ENCODE peak calls at places on chromosome 22, in seven cellular contexts. One of them, this sample, is unnamed.

GRCh38 chr22:24685804-24686203 is 82.8 kb downstream of the GGT1 start:
- DNase-seq in GM12878: no peak
- DNase-seq in K562: no peak
- DNase-seq in H1: peak
- DNase-seq in HepG2: no peak
- DNase-seq in endothelial cell of umbilical vein: no peak
- DNase-seq in GM23338: peak
- DNase-seq in this sample: no peak

GRCh38 chr22:23824476-23825245 is 14.1 kb downstream of the DERL3 start:
- DNase-seq in GM23338: no peak
- DNase-seq in K562: no peak
- DNase-seq in HepG2: no peak
- DNase-seq in endothelial cell of umbilical vein: no peak
- DNase-seq in H1: no peak
- DNase-seq in GM12878: no peak
- DNase-seq in this sample: no peak

GRCh38 chr22:41366323-41367014 is 15.3 kb upstream of the TEF start:
- DNase-seq in GM12878: no peak
- DNase-seq in HepG2: no peak
- DNase-seq in GM23338: no peak
- DNase-seq in endothelial cell of umbilical vein: no peak
- DNase-seq in K562: no peak
- DNase-seq in H1: no peak
- DNase-seq in this sample: no peak

GRCh38 chr22:35306350-35306967 is 6.8 kb downstream of the TOM1 start:
- DNase-seq in HepG2: no peak
- DNase-seq in GM23338: no peak
- DNase-seq in endothelial cell of umbilical vein: peak
- DNase-seq in H1: no peak
- DNase-seq in GM12878: no peak
- DNase-seq in K562: no peak
- DNase-seq in this sample: no peak

GRCh38 chr22:50308597-50308935 is 1.1 kb upstream of the PLXNB2 start:
- DNase-seq in endothelial cell of umbilical vein: no peak
- DNase-seq in H1: no peak
- DNase-seq in GM12878: no peak
- DNase-seq in HepG2: peak
- DNase-seq in GM23338: no peak
- DNase-seq in K562: peak
- DNase-seq in this sample: no peak

GRCh38 chr22:48867891-48868290 is 959.8 kb downstream of the BRD1 start:
- DNase-seq in K562: no peak
- DNase-seq in H1: no peak
- DNase-seq in GM23338: no peak
- DNase-seq in HepG2: no peak
- DNase-seq in endothelial cell of umbilical vein: no peak
- DNase-seq in GM12878: no peak
- DNase-seq in this sample: no peak

GRCh38 chr22:30228509-30229359 is 17.8 kb downstream of the LIF start:
- DNase-seq in GM23338: no peak
- DNase-seq in GM12878: no peak
- DNase-seq in H1: no peak
- DNase-seq in endothelial cell of umbilical vein: no peak
- DNase-seq in K562: no peak
- DNase-seq in HepG2: no peak
- DNase-seq in this sample: no peak

GRCh38 chr22:24155597-24156145 is 25.6 kb upstream of the SUSD2 start:
- DNase-seq in GM12878: no peak
- DNase-seq in GM23338: peak
- DNase-seq in K562: no peak
- DNase-seq in endothelial cell of umbilical vein: peak
- DNase-seq in H1: peak
- DNase-seq in HepG2: peak
- DNase-seq in this sample: no peak

GRCh38 chr22:33792837-33793236 is 127.4 kb downstream of the LARGE1 start:
- DNase-seq in GM23338: no peak
- DNase-seq in GM12878: no peak
- DNase-seq in K562: no peak
- DNase-seq in H1: no peak
- DNase-seq in HepG2: no peak
- DNase-seq in endothelial cell of umbilical vein: no peak
- DNase-seq in this sample: no peak

GRCh38 chr22:36811094-36811797 is 5.6 kb downstream of the PVALB start:
- DNase-seq in HepG2: no peak
- DNase-seq in GM12878: no peak
- DNase-seq in GM23338: no peak
- DNase-seq in K562: no peak
- DNase-seq in H1: no peak
- DNase-seq in endothelial cell of umbilical vein: no peak
- DNase-seq in this sample: no peak

GRCh38 chr22:47596176-47596690 is 833.8 kb downstream of the TBC1D22A start:
- DNase-seq in GM12878: no peak
- DNase-seq in H1: no peak
- DNase-seq in K562: no peak
- DNase-seq in HepG2: no peak
- DNase-seq in GM23338: no peak
- DNase-seq in endothelial cell of umbilical vein: no peak
- DNase-seq in this sample: no peak

GRCh38 chr22:31344369-31345330 is 1.5 kb downstream of the PATZ1 start:
- DNase-seq in GM12878: no peak
- DNase-seq in K562: no peak
- DNase-seq in H1: peak
- DNase-seq in endothelial cell of umbilical vein: peak
- DNase-seq in HepG2: no peak
- DNase-seq in GM23338: peak
- DNase-seq in this sample: no peak

GRCh38 chr22:17430298-17430900 is 61.1 kb downstream of the CECR2 start:
- DNase-seq in GM12878: no peak
- DNase-seq in HepG2: no peak
- DNase-seq in endothelial cell of umbilical vein: no peak
- DNase-seq in H1: no peak
- DNase-seq in GM23338: no peak
- DNase-seq in K562: no peak
- DNase-seq in this sample: no peak

GRCh38 chr22:27668828-27669797 is 132.4 kb downstream of the MN1 start:
- DNase-seq in H1: no peak
- DNase-seq in GM23338: peak
- DNase-seq in HepG2: peak
- DNase-seq in endothelial cell of umbilical vein: peak
- DNase-seq in K562: peak
- DNase-seq in GM12878: no peak
- DNase-seq in this sample: no peak

GRCh38 chr22:50678651-50679521 is 6.3 kb downstream of the SHANK3 start:
- DNase-seq in GM23338: no peak
- DNase-seq in GM12878: no peak
- DNase-seq in H1: no peak
- DNase-seq in endothelial cell of umbilical vein: no peak
- DNase-seq in HepG2: no peak
- DNase-seq in K562: no peak
- DNase-seq in this sample: no peak

GRCh38 chr22:40533712-40534378 is 102.7 kb downstream of the MRTFA start:
- DNase-seq in K562: peak
- DNase-seq in endothelial cell of umbilical vein: peak
- DNase-seq in GM12878: peak
- DNase-seq in H1: no peak
- DNase-seq in GM23338: peak
- DNase-seq in HepG2: no peak
- DNase-seq in this sample: peak

GRCh38 chr22:50622723-50623327 is 5.1 kb downstream of the ARSA start:
- DNase-seq in H1: no peak
- DNase-seq in GM12878: no peak
- DNase-seq in HepG2: peak
- DNase-seq in endothelial cell of umbilical vein: no peak
- DNase-seq in K562: peak
- DNase-seq in GM23338: no peak
- DNase-seq in this sample: no peak

GRCh38 chr22:34669001-34669400 is 397.0 kb upstream of the ISX start:
- DNase-seq in K562: no peak
- DNase-seq in endothelial cell of umbilical vein: no peak
- DNase-seq in HepG2: no peak
- DNase-seq in GM12878: no peak
- DNase-seq in H1: no peak
- DNase-seq in GM23338: no peak
- DNase-seq in this sample: no peak

GRCh38 chr22:38454361-38455062 is 487 bp downstream of the KCNJ4 start:
- DNase-seq in HepG2: no peak
- DNase-seq in GM12878: no peak
- DNase-seq in K562: peak
- DNase-seq in endothelial cell of umbilical vein: no peak
- DNase-seq in GM23338: no peak
- DNase-seq in H1: no peak
- DNase-seq in this sample: no peak

GRCh38 chr22:38456272-38456837 is 1.4 kb upstream of the KCNJ4 start:
- DNase-seq in K562: no peak
- DNase-seq in H1: no peak
- DNase-seq in endothelial cell of umbilical vein: no peak
- DNase-seq in HepG2: no peak
- DNase-seq in GM23338: no peak
- DNase-seq in GM12878: no peak
- DNase-seq in this sample: no peak

GRCh38 chr22:38454011-38454360 is 1.0 kb downstream of the KCNJ4 start:
- DNase-seq in K562: no peak
- DNase-seq in endothelial cell of umbilical vein: no peak
- DNase-seq in H1: no peak
- DNase-seq in GM23338: no peak
- DNase-seq in GM12878: no peak
- DNase-seq in HepG2: no peak
- DNase-seq in this sample: no peak

GRCh38 chr22:38455530-38456271 is 702 bp upstream of the KCNJ4 start:
- DNase-seq in K562: peak
- DNase-seq in GM12878: no peak
- DNase-seq in endothelial cell of umbilical vein: no peak
- DNase-seq in GM23338: peak
- DNase-seq in HepG2: no peak
- DNase-seq in H1: peak
- DNase-seq in this sample: no peak

GRCh38 chr22:38455063-38455529 is at the start of gene KCNJ4:
- DNase-seq in endothelial cell of umbilical vein: no peak
- DNase-seq in H1: no peak
- DNase-seq in K562: peak
- DNase-seq in HepG2: no peak
- DNase-seq in GM12878: no peak
- DNase-seq in GM23338: no peak
- DNase-seq in this sample: no peak
- TF ChIP-seq EZH2 in endothelial cell of umbilical vein: peak
- TF ChIP-seq EZH2 in H1: peak
- TF ChIP-seq EZH2 in K562: no peak
- TF ChIP-seq EZH2 in HepG2: no peak
- TF ChIP-seq EZH2 in GM12878: no peak
- TF ChIP-seq EZH2 in GM23338: no peak
- TF ChIP-seq EZH2 in this sample: no peak

DNA sequence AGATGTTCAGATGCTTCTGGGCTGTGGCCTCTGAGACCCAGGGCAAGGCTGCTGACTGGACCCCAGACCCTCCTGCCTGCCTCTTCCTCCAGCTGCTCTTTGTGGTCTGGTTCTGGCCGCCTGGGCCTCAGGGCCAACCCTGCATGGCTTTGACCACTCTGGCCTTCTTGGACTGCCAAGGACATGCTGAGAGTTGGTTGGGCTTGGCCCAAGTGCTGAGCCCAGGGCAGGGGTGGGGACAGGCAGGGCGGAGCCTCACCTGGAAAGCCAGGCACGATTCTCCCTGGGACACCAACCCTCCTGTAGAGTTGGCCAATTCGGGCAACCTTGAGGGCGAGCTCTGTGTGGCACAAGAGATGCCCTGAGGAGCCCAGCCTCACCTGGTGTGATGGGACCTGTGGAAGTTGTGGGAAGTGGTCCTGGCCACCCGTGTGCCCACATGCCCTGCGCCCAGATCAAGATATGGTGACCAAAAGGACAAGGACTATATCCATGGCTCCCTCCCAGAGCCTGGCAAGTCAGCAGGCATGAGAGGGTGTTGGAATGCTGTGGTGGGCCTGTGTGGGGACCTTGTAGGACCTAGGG is 11.6 kb downstream of the TANGO2 start:
- DNase-seq in HepG2: no peak
- DNase-seq in GM23338: no peak
- DNase-seq in GM12878: no peak
- DNase-seq in K562: no peak
- DNase-seq in endothelial cell of umbilical vein: no peak
- DNase-seq in H1: no peak
- DNase-seq in this sample: no peak
- TF ChIP-seq POLR2AphosphoS5 in HepG2: no peak
- TF ChIP-seq POLR2AphosphoS5 in GM23338: no peak
- TF ChIP-seq POLR2AphosphoS5 in GM12878: no peak
- TF ChIP-seq POLR2AphosphoS5 in K562: no peak
- TF ChIP-seq POLR2AphosphoS5 in endothelial cell of umbilical vein: no peak
- TF ChIP-seq POLR2AphosphoS5 in H1: no peak
- TF ChIP-seq POLR2AphosphoS5 in this sample: no peak

DNA sequence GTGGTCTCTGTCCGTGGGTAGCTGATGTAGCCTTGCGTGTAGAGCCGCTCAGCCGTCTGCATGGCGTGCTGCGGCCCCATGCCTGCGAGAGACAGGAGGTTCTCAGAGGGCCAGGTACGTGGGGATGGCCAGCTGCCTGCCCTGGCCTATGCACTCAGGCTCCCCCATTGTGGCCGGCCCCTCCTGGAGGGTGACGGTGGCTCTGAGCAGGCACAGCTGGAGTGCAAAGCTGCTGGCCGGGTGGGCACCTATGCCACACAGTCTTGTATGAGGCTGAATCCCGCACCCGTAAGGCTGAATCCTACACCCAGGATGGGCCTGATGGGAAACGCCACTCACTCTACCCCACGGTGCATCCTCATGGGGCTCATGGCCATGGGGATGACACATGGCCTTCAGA is 11.6 kb upstream of the PPM1F start:
- DNase-seq in GM23338: no peak
- DNase-seq in HepG2: no peak
- DNase-seq in K562: no peak
- DNase-seq in endothelial cell of umbilical vein: no peak
- DNase-seq in H1: no peak
- DNase-seq in GM12878: no peak
- DNase-seq in this sample: no peak
- TF ChIP-seq EZH2 in GM23338: no peak
- TF ChIP-seq EZH2 in HepG2: no peak
- TF ChIP-seq EZH2 in K562: no peak
- TF ChIP-seq EZH2 in endothelial cell of umbilical vein: no peak
- TF ChIP-seq EZH2 in H1: no peak
- TF ChIP-seq EZH2 in GM12878: no peak
- TF ChIP-seq EZH2 in this sample: no peak

GRCh38 chr22:29030618-29031235 is 30.9 kb downstream of the C22orf31 start:
- DNase-seq in K562: peak
- DNase-seq in HepG2: peak
- DNase-seq in endothelial cell of umbilical vein: peak
- DNase-seq in H1: peak
- DNase-seq in GM12878: no peak
- DNase-seq in GM23338: peak
- DNase-seq in this sample: no peak
- TF ChIP-seq POLR2AphosphoS5 in K562: no peak
- TF ChIP-seq POLR2AphosphoS5 in HepG2: no peak
- TF ChIP-seq POLR2AphosphoS5 in endothelial cell of umbilical vein: peak
- TF ChIP-seq POLR2AphosphoS5 in H1: peak
- TF ChIP-seq POLR2AphosphoS5 in GM12878: no peak
- TF ChIP-seq POLR2AphosphoS5 in GM23338: peak
- TF ChIP-seq POLR2AphosphoS5 in this sample: no peak